ENCODE peak calls at places on chromosomes 1 and 21, in four cellular contexts. One of them, this sample, is unnamed.

GRCh38 chr1:73662526-73662925 is 535.5 kb downstream of the LRRIQ3 start:
- DNase-seq in HepG2: no peak
- DNase-seq in tibial nerve: no peak
- DNase-seq in adrenal gland: no peak
- DNase-seq in this sample: no peak

GRCh38 chr1:45134468-45134873 is 71.9 kb downstream of the ZSWIM5 start:
- DNase-seq in HepG2: peak
- DNase-seq in tibial nerve: no peak
- DNase-seq in adrenal gland: no peak
- DNase-seq in this sample: no peak

GRCh38 chr1:9437931-9438330 is 101.3 kb upstream of the SLC25A33 start:
- DNase-seq in adrenal gland: no peak
- DNase-seq in tibial nerve: peak
- DNase-seq in HepG2: no peak
- DNase-seq in this sample: no peak

GRCh38 chr1:6953874-6954502 is 168.7 kb downstream of the CAMTA1 start:
- DNase-seq in tibial nerve: no peak
- DNase-seq in HepG2: no peak
- DNase-seq in adrenal gland: no peak
- DNase-seq in this sample: no peak

GRCh38 chr1:28986296-28986910 is 72.0 kb downstream of the EPB41 start:
- DNase-seq in tibial nerve: no peak
- DNase-seq in HepG2: no peak
- DNase-seq in adrenal gland: peak
- DNase-seq in this sample: no peak

GRCh38 chr1:218990019-218990418 is 183.7 kb upstream of the LYPLAL1 start:
- DNase-seq in tibial nerve: no peak
- DNase-seq in HepG2: no peak
- DNase-seq in adrenal gland: no peak
- DNase-seq in this sample: no peak

GRCh38 chr1:10635385-10635896 is 160.7 kb downstream of the PEX14 start:
- DNase-seq in tibial nerve: no peak
- DNase-seq in HepG2: no peak
- DNase-seq in adrenal gland: no peak
- DNase-seq in this sample: no peak

GRCh38 chr1:157363660-157364140 is 188.6 kb downstream of the FCRL5 start:
- DNase-seq in adrenal gland: peak
- DNase-seq in tibial nerve: no peak
- DNase-seq in HepG2: peak
- DNase-seq in this sample: peak

GRCh38 chr1:185338719-185339622 is 21.9 kb upstream of the IVNS1ABP start:
- DNase-seq in HepG2: no peak
- DNase-seq in tibial nerve: peak
- DNase-seq in adrenal gland: no peak
- DNase-seq in this sample: no peak

GRCh38 chr21:34909492-34910292 is 139.4 kb downstream of the RUNX1 start:
- DNase-seq in adrenal gland: no peak
- DNase-seq in HepG2: no peak
- DNase-seq in tibial nerve: no peak
- DNase-seq in this sample: no peak

GRCh38 chr1:201363455-201363854 is 14.0 kb downstream of the TNNT2 start:
- DNase-seq in HepG2: no peak
- DNase-seq in adrenal gland: no peak
- DNase-seq in tibial nerve: no peak
- DNase-seq in this sample: no peak

GRCh38 chr1:145963218-145964019 is 956 bp downstream of the ANKRD34A start:
- DNase-seq in HepG2: no peak
- DNase-seq in adrenal gland: no peak
- DNase-seq in tibial nerve: no peak
- DNase-seq in this sample: no peak

GRCh38 chr21:26470361-26471115 is 102.5 kb downstream of the CYYR1 start:
- DNase-seq in HepG2: no peak
- DNase-seq in tibial nerve: no peak
- DNase-seq in adrenal gland: no peak
- DNase-seq in this sample: no peak

GRCh38 chr1:31786366-31787060 is 22.4 kb upstream of the ADGRB2 start:
- DNase-seq in HepG2: no peak
- DNase-seq in tibial nerve: no peak
- DNase-seq in adrenal gland: no peak
- DNase-seq in this sample: no peak

GRCh38 chr1:181353526-181353925 is 129.8 kb upstream of the CACNA1E start:
- DNase-seq in tibial nerve: no peak
- DNase-seq in HepG2: no peak
- DNase-seq in adrenal gland: no peak
- DNase-seq in this sample: no peak

GRCh38 chr1:224617410-224618361 is 1.6 kb downstream of the CNIH3 start:
- DNase-seq in tibial nerve: no peak
- DNase-seq in HepG2: no peak
- DNase-seq in adrenal gland: no peak
- DNase-seq in this sample: no peak

GRCh38 chr1:53330819-53331218 is 2.9 kb upstream of the LRP8 start:
- DNase-seq in tibial nerve: no peak
- DNase-seq in adrenal gland: peak
- DNase-seq in HepG2: peak
- DNase-seq in this sample: no peak

GRCh38 chr1:56627019-56627635 is 18.0 kb upstream of the PRKAA2 start:
- DNase-seq in tibial nerve: no peak
- DNase-seq in adrenal gland: no peak
- DNase-seq in HepG2: no peak
- DNase-seq in this sample: no peak

GRCh38 chr1:164515932-164516331 is 43.1 kb upstream of the PBX1 start:
- DNase-seq in tibial nerve: no peak
- DNase-seq in HepG2: no peak
- DNase-seq in adrenal gland: peak
- DNase-seq in this sample: no peak

GRCh38 chr1:238404921-238405320 is 514.2 kb upstream of the ZP4 start:
- DNase-seq in HepG2: no peak
- DNase-seq in tibial nerve: no peak
- DNase-seq in adrenal gland: no peak
- DNase-seq in this sample: no peak

GRCh38 chr1:36155560-36156328 is at the start of gene MAP7D1:
- DNase-seq in adrenal gland: peak
- DNase-seq in HepG2: peak
- DNase-seq in tibial nerve: peak
- DNase-seq in this sample: peak
- TF ChIP-seq POLR2A in adrenal gland: peak
- TF ChIP-seq POLR2A in HepG2: peak
- TF ChIP-seq POLR2A in tibial nerve: peak
- TF ChIP-seq POLR2A in this sample: peak

DNA sequence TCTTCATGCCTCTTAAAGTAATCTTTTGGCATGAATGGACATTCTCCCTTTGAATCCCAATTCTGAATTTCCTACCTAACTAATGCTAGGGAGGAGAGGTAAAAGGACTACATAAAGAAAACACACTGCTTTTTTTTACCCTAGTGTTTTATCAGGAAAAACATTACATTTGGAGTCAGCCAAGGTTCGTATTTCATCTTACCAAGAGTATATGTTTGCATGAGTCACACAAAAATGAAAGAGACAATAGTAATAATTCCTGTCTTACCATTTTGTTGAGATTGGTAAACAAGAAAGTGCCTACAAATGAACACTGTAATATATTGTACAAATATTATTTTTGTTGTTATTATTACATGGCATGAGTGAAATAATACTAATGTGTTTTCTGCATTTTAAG is 112.9 kb upstream of the WARS2 start:
- DNase-seq in HepG2: no peak
- DNase-seq in tibial nerve: no peak
- DNase-seq in adrenal gland: no peak
- DNase-seq in this sample: no peak
- TF ChIP-seq POLR2A in HepG2: no peak
- TF ChIP-seq POLR2A in tibial nerve: no peak
- TF ChIP-seq POLR2A in adrenal gland: no peak
- TF ChIP-seq POLR2A in this sample: no peak

DNA sequence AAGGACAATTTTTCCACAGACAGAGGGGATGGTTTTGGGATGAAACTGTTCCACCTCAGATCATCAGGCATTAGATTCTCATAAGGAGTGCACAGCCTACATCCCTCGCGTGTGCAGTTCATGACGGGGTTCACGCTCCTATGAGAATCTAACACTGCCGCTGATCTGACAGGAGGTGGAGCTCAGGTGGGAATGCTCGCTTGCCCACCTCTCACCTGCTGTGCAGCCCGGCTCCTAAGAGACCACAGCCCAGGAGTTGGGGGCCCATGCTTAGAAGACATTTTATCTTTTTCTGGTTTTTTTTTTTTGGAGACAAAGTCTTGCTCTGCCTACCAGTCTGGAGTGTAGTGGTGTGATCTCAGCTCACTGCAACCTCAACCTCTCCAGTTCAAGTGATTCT is 16.0 kb downstream of the GNB1 start:
- DNase-seq in tibial nerve: no peak
- DNase-seq in adrenal gland: no peak
- DNase-seq in HepG2: no peak
- DNase-seq in this sample: no peak
- TF ChIP-seq POLR2A in tibial nerve: no peak
- TF ChIP-seq POLR2A in adrenal gland: no peak
- TF ChIP-seq POLR2A in HepG2: no peak
- TF ChIP-seq POLR2A in this sample: no peak

GRCh38 chr1:24926596-24927249 is 3.4 kb downstream of the RUNX3 start:
- DNase-seq in adrenal gland: no peak
- DNase-seq in HepG2: no peak
- DNase-seq in tibial nerve: no peak
- DNase-seq in this sample: no peak
- TF ChIP-seq POLR2A in adrenal gland: no peak
- TF ChIP-seq POLR2A in HepG2: no peak
- TF ChIP-seq POLR2A in tibial nerve: no peak
- TF ChIP-seq POLR2A in this sample: no peak

DNA sequence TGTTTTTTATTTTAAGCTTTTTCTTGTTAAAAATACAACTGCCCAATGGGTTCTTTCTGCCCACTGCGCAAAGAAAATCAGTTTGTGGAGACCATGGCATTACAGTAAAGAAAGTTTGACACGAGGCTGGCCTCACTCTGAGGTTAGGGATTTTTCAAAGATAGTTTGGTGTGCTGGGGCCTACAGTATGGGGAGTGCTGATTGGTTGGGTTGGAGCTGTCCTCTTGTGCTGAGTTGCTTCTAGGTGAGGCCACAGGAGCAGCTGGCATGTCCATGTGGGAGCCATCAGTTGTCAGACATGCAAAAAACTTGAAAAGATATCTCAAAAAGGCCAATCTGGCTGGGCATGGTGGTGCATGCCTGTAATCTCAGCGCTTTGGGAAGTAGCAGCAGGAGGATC is 14.0 kb downstream of the OSBPL9 start:
- DNase-seq in HepG2: no peak
- DNase-seq in tibial nerve: no peak
- DNase-seq in adrenal gland: no peak
- DNase-seq in this sample: no peak
- TF ChIP-seq POLR2A in HepG2: no peak
- TF ChIP-seq POLR2A in tibial nerve: no peak
- TF ChIP-seq POLR2A in adrenal gland: no peak
- TF ChIP-seq POLR2A in this sample: no peak

DNA sequence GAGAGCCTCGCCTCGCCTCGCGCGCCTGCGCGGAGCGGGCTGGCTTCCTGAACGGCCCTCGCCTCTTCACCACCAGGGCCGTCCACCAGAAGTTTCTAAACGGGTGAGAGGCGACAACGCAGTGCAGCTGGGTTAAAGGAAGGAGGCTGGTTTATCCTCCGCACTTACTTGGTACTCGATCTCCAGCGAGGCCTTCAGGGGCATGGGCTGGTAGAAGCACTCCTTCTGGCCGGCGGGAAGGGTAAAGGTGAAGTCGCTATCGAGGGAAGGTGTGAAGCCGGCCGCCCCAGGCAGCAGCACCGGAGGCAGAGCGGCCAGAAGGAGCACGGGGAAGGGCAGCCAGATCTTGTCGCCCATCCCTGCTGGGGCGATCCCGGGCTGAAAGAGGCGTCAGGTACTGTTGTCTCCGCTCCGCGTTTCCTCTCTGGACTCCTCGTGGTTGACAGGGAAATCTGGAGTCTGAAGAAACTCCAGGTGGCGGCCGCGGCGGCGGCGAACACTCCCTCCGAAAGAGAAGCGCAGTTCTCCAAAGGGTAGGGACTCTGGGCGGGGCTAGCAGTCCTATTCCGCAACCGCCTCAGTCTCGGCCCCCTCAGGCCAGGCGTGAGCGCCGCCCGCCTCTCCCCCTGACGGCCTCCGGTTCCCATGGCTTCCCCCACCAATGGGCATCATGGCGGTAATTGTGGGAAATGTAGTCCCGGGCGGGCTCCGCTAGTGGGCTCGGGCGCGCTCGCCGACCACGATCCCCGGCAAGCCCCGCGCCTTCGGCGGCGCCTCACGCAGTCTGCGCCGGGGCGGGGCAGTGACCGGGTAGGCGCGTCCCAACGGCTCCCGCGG is at the start of gene TMED5:
- DNase-seq in tibial nerve: peak
- DNase-seq in HepG2: peak
- DNase-seq in adrenal gland: peak
- DNase-seq in this sample: peak
- TF ChIP-seq POLR2A in tibial nerve: peak
- TF ChIP-seq POLR2A in HepG2: peak
- TF ChIP-seq POLR2A in adrenal gland: peak
- TF ChIP-seq POLR2A in this sample: peak

This sample was measured in H54.